ENCODE peak calls at places on chromosomes 1 and 21, in eight cellular contexts. L, D, J, T, W, R, N and Z are unnamed samples.

GRCh38 chr1:225850370-225850769 is 31.8 kb downstream of the TMEM63A start:
- DNase-seq in L (no peak), D (no peak), J (no peak), T (no peak), W (no peak), R (no peak), N (no peak), Z (no peak)

GRCh38 chr1:232571523-232571922 is 58.4 kb downstream of the SIPA1L2 start:
- DNase-seq in L (no peak), D (peak), J (peak), T (no peak), W (no peak), R (no peak), N (no peak), Z (peak)

GRCh38 chr1:15797614-15798390 is 9.6 kb downstream of the UQCRHL start:
- DNase-seq in L (no peak), D (no peak), J (no peak), T (no peak), W (peak), R (no peak), N (no peak), Z (no peak)

GRCh38 chr1:153337980-153338853 is 10.4 kb downstream of the PGLYRP4 start:
- DNase-seq in L (no peak), D (no peak), J (no peak), T (no peak), W (no peak), R (no peak), N (no peak), Z (no peak)

GRCh38 chr21:40967771-40968170 is 120.8 kb upstream of the DSCAM start:
- DNase-seq in L (no peak), D (no peak), J (no peak), T (no peak), W (no peak), R (no peak), N (no peak), Z (no peak)

GRCh38 chr1:160653620-160654016 is 6.8 kb upstream of the SLAMF1 start:
- DNase-seq in L (no peak), D (no peak), J (peak), T (no peak), W (no peak), R (no peak), N (no peak), Z (no peak)

GRCh38 chr1:238581332-238581731 is 690.6 kb upstream of the ZP4 start:
- DNase-seq in L (no peak), D (no peak), J (no peak), T (no peak), W (no peak), R (no peak), N (no peak), Z (no peak)

GRCh38 chr1:18632218-18632588 is 1.6 kb downstream of the PAX7 start:
- DNase-seq in L (no peak), D (no peak), J (no peak), T (no peak), W (no peak), R (no peak), N (no peak), Z (no peak)

GRCh38 chr1:199685369-199685768 is 342.1 kb upstream of the NR5A2 start:
- DNase-seq in L (no peak), D (no peak), J (no peak), T (no peak), W (peak), R (no peak), N (no peak), Z (no peak)

GRCh38 chr1:181126871-181127587 is 38.5 kb downstream of the IER5 start:
- DNase-seq in L (no peak), D (peak), J (no peak), T (no peak), W (peak), R (peak), N (no peak), Z (no peak)

GRCh38 chr1:56196839-56197238 is 382.5 kb downstream of the PLPP3 start:
- DNase-seq in L (no peak), D (no peak), J (no peak), T (no peak), W (no peak), R (no peak), N (no peak), Z (no peak)

GRCh38 chr1:15380606-15381508 is 28.8 kb upstream of the EFHD2 start:
- DNase-seq in L (no peak), D (no peak), J (no peak), T (no peak), W (no peak), R (no peak), N (no peak), Z (no peak)

GRCh38 chr21:17436626-17437111 is 76.2 kb upstream of the CXADR start:
- DNase-seq in L (no peak), D (no peak), J (no peak), T (no peak), W (no peak), R (peak), N (no peak), Z (no peak)

GRCh38 chr1:156618853-156619581 is at the start of gene HAPLN2:
- DNase-seq in L (peak), D (no peak), J (peak), T (no peak), W (peak), R (peak), N (no peak), Z (no peak)

GRCh38 chr1:25432364-25432719 is 1.6 kb downstream of the MACO1 start:
- DNase-seq in L (no peak), D (no peak), J (no peak), T (no peak), W (no peak), R (no peak), N (no peak), Z (no peak)

GRCh38 chr1:9849691-9850441 is 26.1 kb upstream of the CLSTN1 start:
- DNase-seq in L (no peak), D (peak), J (peak), T (peak), W (no peak), R (no peak), N (no peak), Z (peak)

GRCh38 chr1:99644302-99645004 is 1.5 kb upstream of the PALMD start:
- DNase-seq in L (no peak), D (no peak), J (peak), T (no peak), W (peak), R (peak), N (no peak), Z (no peak)

GRCh38 chr1:36156329-36157114 is 562 bp downstream of the MAP7D1 start:
- DNase-seq in L (peak), D (no peak), J (peak), T (no peak), W (peak), R (peak), N (peak), Z (peak)

GRCh38 chr1:77757616-77758015 is 2.0 kb downstream of the USP33 start:
- DNase-seq in L (peak), D (no peak), J (no peak), T (no peak), W (no peak), R (no peak), N (no peak), Z (peak)

GRCh38 chr1:36349241-36349671 is 25.8 kb upstream of the EVA1B start:
- DNase-seq in L (no peak), D (no peak), J (peak), T (peak), W (peak), R (no peak), N (no peak), Z (peak)

GRCh38 chr1:29859126-29859525 is 622.8 kb downstream of the PTPRU start:
- DNase-seq in L (no peak), D (no peak), J (no peak), T (no peak), W (no peak), R (no peak), N (no peak), Z (no peak)

GRCh38 chr1:85581802-85582686 is 1.5 kb downstream of the CCN1 start:
- DNase-seq in L (peak), D (no peak), J (no peak), T (no peak), W (peak), R (no peak), N (no peak), Z (no peak)

GRCh38 chr1:185249563-185249962 is 67.5 kb downstream of the IVNS1ABP start:
- DNase-seq in L (no peak), D (no peak), J (no peak), T (no peak), W (no peak), R (no peak), N (no peak), Z (no peak)

GRCh38 chr1:214989341-214989740 is 93.2 kb upstream of the KCNK2 start:
- DNase-seq in L (no peak), D (no peak), J (no peak), T (no peak), W (peak), R (no peak), N (no peak), Z (no peak)

GRCh38 chr1:150362721-150363425 is 1.1 kb upstream of the RPRD2 start:
- DNase-seq in L (no peak), D (peak), J (peak), T (no peak), W (no peak), R (peak), N (no peak), Z (no peak)

GRCh38 chr1:118661769-118662320 is 326.3 kb downstream of the TBX15 start:
- DNase-seq in L (no peak), D (no peak), J (no peak), T (no peak), W (no peak), R (no peak), N (no peak), Z (no peak)

GRCh38 chr1:34794001-34794789 is 1.4 kb downstream of the GJA4 start:
- DNase-seq in L (no peak), D (no peak), J (no peak), T (no peak), W (no peak), R (no peak), N (no peak), Z (no peak)

GRCh38 chr1:207821464-207822045 is 69.7 kb downstream of the CD46 start:
- DNase-seq in L (no peak), D (no peak), J (peak), T (no peak), W (no peak), R (no peak), N (no peak), Z (no peak)

GRCh38 chr1:11982010-11982392 is 1.8 kb downstream of the MFN2 start:
- DNase-seq in L (peak), D (no peak), J (peak), T (no peak), W (peak), R (no peak), N (no peak), Z (peak)

GRCh38 chr1:23506376-23507107 is 22.6 kb upstream of the ASAP3 start:
- DNase-seq in L (no peak), D (no peak), J (no peak), T (no peak), W (no peak), R (no peak), N (no peak), Z (no peak)

GRCh38 chr1:56142301-56142700 is 437.1 kb downstream of the PLPP3 start:
- DNase-seq in L (no peak), D (no peak), J (no peak), T (no peak), W (no peak), R (no peak), N (no peak), Z (no peak)

GRCh38 chr1:159821171-159821867 is 5.4 kb upstream of the SLAMF8 start:
- DNase-seq in L (no peak), D (no peak), J (no peak), T (no peak), W (no peak), R (no peak), N (no peak), Z (peak)

GRCh38 chr1:214135886-214136285 is 145.1 kb upstream of the SMYD2 start:
- DNase-seq in L (no peak), D (no peak), J (no peak), T (no peak), W (no peak), R (no peak), N (no peak), Z (peak)

GRCh38 chr1:30039354-30040080 is 683.9 kb downstream of the MATN1 start:
- DNase-seq in L (no peak), D (no peak), J (no peak), T (no peak), W (no peak), R (no peak), N (no peak), Z (no peak)

GRCh38 chr1:30976143-30976542 is 67.6 kb upstream of the SDC3 start:
- DNase-seq in L (peak), D (no peak), J (no peak), T (no peak), W (peak), R (no peak), N (no peak), Z (peak)

GRCh38 chr1:118333601-118334241 is 148.7 kb upstream of the SPAG17 start:
- DNase-seq in L (no peak), D (no peak), J (no peak), T (no peak), W (no peak), R (no peak), N (no peak), Z (no peak)

GRCh38 chr1:161486806-161487482 is 18.3 kb upstream of the FCGR2A start:
- DNase-seq in L (peak), D (peak), J (peak), T (peak), W (peak), R (peak), N (peak), Z (peak)